ENCODE peak calls at places on chromosomes 4 and X, in four cellular contexts. W is SW 1271, X is fibroblast of the aortic adventitia, N is AG20443. Z is an unnamed sample.

GRCh38 chr4:76981649-76982048 is 32.1 kb downstream of the SEPTIN11 start:
- DNase-seq in W (no peak), X (peak; percentile 46), N (no peak), Z (no peak)

GRCh38 chr4:30620711-30621110 is 99.5 kb upstream of the PCDH7 start:
- DNase-seq in W (no peak), X (no peak), N (no peak), Z (no peak)

GRCh38 chrX:16436348-16437188 is 213.4 kb upstream of the S100G start:
- DNase-seq in W (peak; percentile 17), X (peak; percentile 81), N (peak; percentile 54), Z (peak; percentile 59)

GRCh38 chr4:82745173-82745842 is 53.3 kb downstream of the SCD5 start:
- DNase-seq in W (no peak), X (peak; percentile 38), N (peak; percentile 70), Z (peak; percentile 47)

GRCh38 chrX:33434256-33435092 is 223.1 kb upstream of the DMD start:
- DNase-seq in W (peak; percentile 0), X (peak; percentile 35), N (peak; percentile 27), Z (peak; percentile 24)

GRCh38 chr4:183408791-183409190 is 35.6 kb upstream of the CDKN2AIP start:
- DNase-seq in W (no peak), X (no peak), N (no peak), Z (no peak)

GRCh38 chr4:86855572-86855971 is 6.4 kb upstream of the SLC10A6 start:
- DNase-seq in W (no peak), X (peak; percentile 77), N (peak; percentile 66), Z (peak; percentile 44)

GRCh38 chr4:41360214-41360910 is 103.6 kb downstream of the UCHL1 start:
- DNase-seq in W (peak; percentile 43), X (peak; percentile 29), N (peak; percentile 86), Z (peak; percentile 75)

Z was measured in AG08396.